ENCODE peak calls at places on chromosomes 16 and 17, in eight cellular contexts. One of them, this sample, is unnamed.
A peak's percentile ranks its signal among the peaks of the same experiment; 100 is the strongest.

GRCh38 chr17:67449885-67450755 is 73.0 kb downstream of the PITPNC1 start:
- DNase-seq in GM23338: no peak
- DNase-seq in endothelial cell of umbilical vein: no peak
- DNase-seq in HepG2: no peak
- DNase-seq in H1: no peak
- DNase-seq in GM12878: no peak
- DNase-seq in K562: no peak
- DNase-seq in HCT116: no peak
- DNase-seq in this sample: no peak

GRCh38 chr17:15281909-15282308 is 16.8 kb upstream of the PMP22 start:
- DNase-seq in HepG2: no peak
- DNase-seq in H1: no peak
- DNase-seq in GM12878: no peak
- DNase-seq in endothelial cell of umbilical vein: peak; percentile 29
- DNase-seq in GM23338: no peak
- DNase-seq in K562: no peak
- DNase-seq in HCT116: no peak
- DNase-seq in this sample: no peak

GRCh38 chr16:3659200-3659599 is 4.7 kb downstream of the DNASE1 start:
- DNase-seq in HCT116: no peak
- DNase-seq in H1: no peak
- DNase-seq in GM23338: no peak
- DNase-seq in K562: no peak
- DNase-seq in GM12878: no peak
- DNase-seq in HepG2: no peak
- DNase-seq in endothelial cell of umbilical vein: no peak
- DNase-seq in this sample: no peak

GRCh38 chr17:80337195-80337895 is 76.7 kb downstream of the RNF213 start:
- DNase-seq in HCT116: no peak
- DNase-seq in HepG2: no peak
- DNase-seq in GM12878: no peak
- DNase-seq in GM23338: no peak
- DNase-seq in K562: no peak
- DNase-seq in endothelial cell of umbilical vein: no peak
- DNase-seq in H1: no peak
- DNase-seq in this sample: no peak

GRCh38 chr16:78705694-78706093 is 606.2 kb downstream of the WWOX start:
- DNase-seq in HCT116: no peak
- DNase-seq in GM12878: peak; percentile 9
- DNase-seq in HepG2: peak; percentile 82
- DNase-seq in K562: peak; percentile 35
- DNase-seq in GM23338: peak; percentile 62
- DNase-seq in endothelial cell of umbilical vein: no peak
- DNase-seq in H1: no peak
- DNase-seq in this sample: no peak

GRCh38 chr16:35142809-35143192 is 1683.4 kb downstream of the TP53TG3F start:
- DNase-seq in HCT116: no peak
- DNase-seq in GM23338: no peak
- DNase-seq in H1: no peak
- DNase-seq in K562: no peak
- DNase-seq in endothelial cell of umbilical vein: no peak
- DNase-seq in GM12878: no peak
- DNase-seq in HepG2: no peak
- DNase-seq in this sample: no peak

GRCh38 chr17:20080513-20080912 is 71.4 kb downstream of the SPECC1 start:
- DNase-seq in HCT116: no peak
- DNase-seq in endothelial cell of umbilical vein: no peak
- DNase-seq in K562: no peak
- DNase-seq in GM23338: peak; percentile 30
- DNase-seq in HepG2: no peak
- DNase-seq in GM12878: no peak
- DNase-seq in H1: no peak
- DNase-seq in this sample: no peak

GRCh38 chr17:80908206-80908605 is 83.4 kb upstream of the CHMP6 start:
- DNase-seq in K562: no peak
- DNase-seq in GM12878: no peak
- DNase-seq in GM23338: no peak
- DNase-seq in endothelial cell of umbilical vein: no peak
- DNase-seq in H1: no peak
- DNase-seq in HepG2: no peak
- DNase-seq in HCT116: no peak
- DNase-seq in this sample: no peak

GRCh38 chr17:71922439-71922838 is 198.4 kb upstream of the SOX9 start:
- DNase-seq in HCT116: no peak
- DNase-seq in HepG2: no peak
- DNase-seq in GM23338: peak; percentile 37
- DNase-seq in endothelial cell of umbilical vein: no peak
- DNase-seq in H1: no peak
- DNase-seq in GM12878: peak; percentile 20
- DNase-seq in K562: no peak
- DNase-seq in this sample: no peak

GRCh38 chr16:75742424-75743047 is 16.2 kb upstream of the CPHXL start:
- DNase-seq in endothelial cell of umbilical vein: no peak
- DNase-seq in H1: no peak
- DNase-seq in K562: no peak
- DNase-seq in HepG2: no peak
- DNase-seq in GM12878: no peak
- DNase-seq in GM23338: peak; percentile 70
- DNase-seq in HCT116: peak; percentile 12
- DNase-seq in this sample: no peak

GRCh38 chr16:17994027-17994426 is 342.5 kb downstream of the NPIPA8 start:
- DNase-seq in K562: no peak
- DNase-seq in HCT116: no peak
- DNase-seq in HepG2: no peak
- DNase-seq in GM12878: no peak
- DNase-seq in H1: no peak
- DNase-seq in endothelial cell of umbilical vein: no peak
- DNase-seq in GM23338: no peak
- DNase-seq in this sample: no peak

GRCh38 chr16:50265260-50265659 is 1.1 kb upstream of the ADCY7 start:
- DNase-seq in HCT116: peak; percentile 33
- DNase-seq in HepG2: peak; percentile 69
- DNase-seq in K562: peak; percentile 53
- DNase-seq in GM23338: no peak
- DNase-seq in H1: no peak
- DNase-seq in GM12878: no peak
- DNase-seq in endothelial cell of umbilical vein: no peak
- DNase-seq in this sample: no peak

DNA sequence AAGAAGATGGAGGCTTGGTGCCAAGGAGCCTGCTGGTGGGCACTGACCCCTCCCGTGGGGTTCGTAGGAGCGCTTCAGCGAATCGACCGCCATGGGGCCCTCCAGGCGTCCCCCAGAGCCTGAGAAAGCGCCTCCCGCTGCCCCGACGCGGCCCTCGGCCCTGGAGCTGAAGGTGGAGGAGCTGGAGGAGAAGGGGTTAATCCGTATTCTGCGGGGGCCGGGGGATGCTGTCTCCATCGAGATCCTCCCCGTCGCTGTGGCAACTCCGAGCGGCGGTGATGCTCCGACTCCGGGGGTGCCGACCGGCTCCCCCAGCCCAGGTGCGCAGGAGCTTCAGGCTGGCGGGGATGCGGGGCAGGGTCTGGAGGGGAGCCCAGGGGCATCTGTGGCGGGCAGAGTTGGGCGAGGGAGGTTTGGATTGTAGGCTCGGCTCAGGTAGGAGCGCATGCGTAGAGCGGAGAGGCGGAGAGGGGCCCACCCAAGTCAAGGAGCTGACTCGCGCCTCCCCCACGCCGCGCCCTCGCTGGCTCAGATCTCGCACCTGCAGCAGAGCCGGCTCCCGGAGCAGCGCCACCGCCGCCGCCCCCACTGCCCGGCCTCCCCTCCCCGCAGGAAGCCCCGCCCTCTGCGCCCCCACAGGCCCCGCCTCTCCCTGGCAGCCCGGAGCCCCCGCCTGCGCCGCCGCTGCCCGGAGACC is 19.8 kb downstream of the FMNL1 start:
- DNase-seq in H1: peak; percentile 84
- DNase-seq in K562: peak; percentile 46
- DNase-seq in GM12878: no peak
- DNase-seq in HepG2: no peak
- DNase-seq in endothelial cell of umbilical vein: no peak
- DNase-seq in HCT116: no peak
- DNase-seq in GM23338: peak; percentile 64
- DNase-seq in this sample: no peak
- TF ChIP-seq EZH2 in H1: no peak
- TF ChIP-seq EZH2 in K562: no peak
- TF ChIP-seq EZH2 in GM12878: no peak
- TF ChIP-seq EZH2 in HepG2: no peak
- TF ChIP-seq EZH2 in endothelial cell of umbilical vein: peak; percentile 90
- TF ChIP-seq EZH2 in HCT116: no peak
- TF ChIP-seq EZH2 in GM23338: no peak
- TF ChIP-seq EZH2 in this sample: no peak

DNA sequence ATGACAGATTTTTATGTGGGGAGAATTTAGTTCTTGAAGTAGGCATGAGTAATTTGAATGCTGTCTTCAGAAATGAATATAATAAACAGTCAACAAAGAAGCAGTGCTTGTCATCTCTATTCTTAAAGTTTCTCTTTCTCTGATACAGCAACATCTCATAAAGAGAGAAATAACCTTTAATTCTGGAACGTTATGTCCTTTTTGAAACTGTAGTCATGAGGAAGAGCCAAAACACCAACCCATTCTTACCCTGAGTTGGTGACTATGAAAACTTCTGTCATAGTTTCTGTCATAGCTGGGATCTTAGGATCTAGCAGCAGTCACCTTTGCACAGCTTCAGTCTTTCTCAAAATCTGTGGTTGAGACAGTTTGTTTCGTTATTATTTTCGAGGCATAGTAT is 15.3 kb upstream of the RASL10B start:
- DNase-seq in HepG2: no peak
- DNase-seq in GM23338: no peak
- DNase-seq in GM12878: no peak
- DNase-seq in HCT116: no peak
- DNase-seq in H1: no peak
- DNase-seq in endothelial cell of umbilical vein: no peak
- DNase-seq in K562: no peak
- DNase-seq in this sample: no peak
- TF ChIP-seq POLR2AphosphoS5 in HepG2: no peak
- TF ChIP-seq POLR2AphosphoS5 in GM23338: no peak
- TF ChIP-seq POLR2AphosphoS5 in GM12878: no peak
- TF ChIP-seq POLR2AphosphoS5 in HCT116: no peak
- TF ChIP-seq POLR2AphosphoS5 in H1: no peak
- TF ChIP-seq POLR2AphosphoS5 in endothelial cell of umbilical vein: no peak
- TF ChIP-seq POLR2AphosphoS5 in K562: no peak
- TF ChIP-seq POLR2AphosphoS5 in this sample: no peak

DNA sequence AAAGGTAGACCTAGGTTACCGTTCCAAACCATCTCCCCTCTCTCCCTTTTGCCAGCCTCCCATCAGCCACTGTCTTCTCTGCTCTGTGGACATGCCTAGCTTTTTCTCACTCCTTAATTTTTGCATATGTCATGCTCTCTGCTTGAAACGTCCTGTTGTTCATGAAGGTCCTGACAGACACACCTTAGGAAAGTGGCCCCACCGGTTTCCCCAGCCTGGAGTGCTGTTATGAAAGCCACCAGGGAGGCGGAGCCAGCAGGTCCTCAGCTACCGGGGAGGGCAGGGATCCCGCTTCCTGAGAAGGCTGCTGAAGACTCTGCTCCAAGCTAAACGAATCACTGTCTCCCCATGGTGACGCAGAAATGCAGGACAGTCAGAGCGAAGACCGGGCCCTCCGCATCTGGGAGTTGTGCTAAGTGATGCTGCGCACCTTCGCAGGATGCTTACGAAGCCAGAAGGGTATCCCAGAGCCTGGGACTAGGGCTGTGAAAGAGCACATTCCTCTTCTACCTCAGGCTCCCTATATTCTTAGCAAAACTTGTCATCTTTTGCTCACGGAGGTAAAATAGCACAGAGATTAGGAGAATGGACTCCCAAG is 2.3 kb upstream of the SLC16A11 start:
- DNase-seq in K562: no peak
- DNase-seq in endothelial cell of umbilical vein: no peak
- DNase-seq in HepG2: peak; percentile 54
- DNase-seq in GM23338: peak; percentile 72
- DNase-seq in HCT116: peak; percentile 71
- DNase-seq in GM12878: no peak
- DNase-seq in H1: peak; percentile 72
- DNase-seq in this sample: no peak
- TF ChIP-seq EZH2 in K562: no peak
- TF ChIP-seq EZH2 in endothelial cell of umbilical vein: no peak
- TF ChIP-seq EZH2 in HepG2: no peak
- TF ChIP-seq EZH2 in GM23338: no peak
- TF ChIP-seq EZH2 in HCT116: no peak
- TF ChIP-seq EZH2 in GM12878: no peak
- TF ChIP-seq EZH2 in H1: no peak
- TF ChIP-seq EZH2 in this sample: no peak

GRCh38 chr17:75724016-75725003 is 3.1 kb downstream of the ITGB4 start:
- DNase-seq in HepG2: no peak
- DNase-seq in HCT116: no peak
- DNase-seq in GM12878: no peak
- DNase-seq in endothelial cell of umbilical vein: no peak
- DNase-seq in K562: no peak
- DNase-seq in GM23338: no peak
- DNase-seq in H1: no peak
- DNase-seq in this sample: no peak

GRCh38 chr17:75722542-75723095 is 1.4 kb downstream of the ITGB4 start:
- DNase-seq in H1: no peak
- DNase-seq in K562: no peak
- DNase-seq in endothelial cell of umbilical vein: no peak
- DNase-seq in HCT116: no peak
- DNase-seq in HepG2: no peak
- DNase-seq in GM23338: no peak
- DNase-seq in GM12878: no peak
- DNase-seq in this sample: no peak

GRCh38 chr17:75721463-75722011 is 278 bp downstream of the ITGB4 start:
- DNase-seq in HCT116: no peak
- DNase-seq in K562: no peak
- DNase-seq in GM12878: no peak
- DNase-seq in endothelial cell of umbilical vein: no peak
- DNase-seq in HepG2: no peak
- DNase-seq in H1: peak; percentile 54
- DNase-seq in GM23338: peak; percentile 23
- DNase-seq in this sample: no peak

GRCh38 chr17:75722076-75722475 is 817 bp downstream of the ITGB4 start:
- DNase-seq in GM23338: no peak
- DNase-seq in HepG2: no peak
- DNase-seq in H1: no peak
- DNase-seq in GM12878: no peak
- DNase-seq in K562: no peak
- DNase-seq in endothelial cell of umbilical vein: no peak
- DNase-seq in HCT116: no peak
- DNase-seq in this sample: no peak

DNA sequence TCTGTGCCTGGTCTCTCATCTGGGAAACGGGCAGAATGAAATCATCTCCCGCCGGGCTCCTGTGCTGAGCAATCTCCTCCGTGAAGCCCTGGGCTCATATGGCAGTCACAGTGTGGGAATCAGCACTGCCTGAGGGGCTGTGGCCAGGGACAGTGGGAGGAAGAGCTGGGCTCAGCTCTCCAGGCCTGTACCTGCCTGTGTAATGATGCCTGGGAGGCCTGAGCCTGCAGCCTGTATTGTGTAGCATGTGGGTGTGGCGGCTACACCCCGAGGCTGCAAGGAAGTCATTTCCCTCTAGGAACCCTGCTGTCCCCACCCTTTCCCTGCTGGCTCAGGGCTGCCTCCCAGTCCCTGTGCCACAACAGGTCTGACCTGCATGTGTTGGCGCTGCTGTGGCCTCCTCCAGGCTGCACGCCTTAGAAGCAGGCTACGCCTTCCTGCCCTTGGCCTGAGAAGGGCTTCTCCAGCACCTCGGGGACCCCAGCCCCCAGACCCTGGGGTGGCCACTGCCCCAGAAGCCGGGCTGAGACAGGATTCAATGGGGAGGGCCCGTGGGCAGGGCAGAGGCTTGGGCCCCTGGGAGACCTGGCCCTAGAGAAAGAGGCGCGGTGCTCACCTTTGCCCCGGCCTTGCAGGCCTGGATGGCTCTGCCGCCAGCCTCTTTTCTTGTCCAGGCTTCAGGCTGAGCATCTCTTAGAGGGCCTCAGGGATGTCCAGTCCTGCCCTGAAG is 2.1 kb downstream of the ITGB4 start:
- DNase-seq in endothelial cell of umbilical vein: no peak
- DNase-seq in HepG2: no peak
- DNase-seq in K562: no peak
- DNase-seq in HCT116: no peak
- DNase-seq in GM23338: no peak
- DNase-seq in H1: no peak
- DNase-seq in GM12878: no peak
- DNase-seq in this sample: no peak
- TF ChIP-seq POLR2AphosphoS5 in endothelial cell of umbilical vein: no peak
- TF ChIP-seq POLR2AphosphoS5 in HepG2: no peak
- TF ChIP-seq POLR2AphosphoS5 in K562: no peak
- TF ChIP-seq POLR2AphosphoS5 in HCT116: peak; percentile 73
- TF ChIP-seq POLR2AphosphoS5 in GM23338: no peak
- TF ChIP-seq POLR2AphosphoS5 in H1: no peak
- TF ChIP-seq POLR2AphosphoS5 in GM12878: no peak
- TF ChIP-seq POLR2AphosphoS5 in this sample: no peak

This sample was measured in SK-N-MC.